ENCODE peak calls at places on chromosomes 7 and 10, in nine cellular contexts. D is CD8-positive, alpha-beta T cell; X is omental fat pad; B is cardiac fibroblast; M is astrocyte of the cerebellum; H is AG09309; V is chondrocyte; A is sigmoid colon; U is H9. K is an unnamed sample.

GRCh38 chr7:77466455-77466854 is 50.3 kb upstream of the GSAP start:
- DNase-seq in D (no peak), V (no peak), H (no peak), X (no peak), B (no peak), M (no peak), U (no peak), A (no peak), K (no peak)

GRCh38 chr10:103480521-103480920 is 1.5 kb upstream of the CALHM3 start:
- DNase-seq in B (peak), M (no peak), U (no peak), H (no peak), V (no peak), D (no peak), X (no peak), A (no peak), K (no peak)

GRCh38 chr10:5960070-5960972 is 17.0 kb downstream of the IL15RA start:
- DNase-seq in X (peak), D (no peak), U (peak), A (peak), M (no peak), V (peak), H (no peak), B (peak), K (no peak)

GRCh38 chr10:125521721-125522680 is 161.0 kb downstream of the TEX36 start:
- DNase-seq in V (no peak), M (no peak), X (no peak), D (no peak), H (no peak), B (no peak), U (peak), A (no peak), K (peak)

GRCh38 chr7:80134105-80134535 is 511 bp upstream of the GNAI1 start:
- DNase-seq in A (no peak), B (no peak), X (no peak), H (no peak), V (no peak), M (no peak), D (no peak), U (peak), K (no peak)

GRCh38 chr10:70494966-70495365 is 16.4 kb downstream of the PALD1 start:
- DNase-seq in B (no peak), V (no peak), M (no peak), X (no peak), H (no peak), U (no peak), D (no peak), A (no peak), K (no peak)

GRCh38 chr7:45241339-45242109 is 83.9 kb downstream of the RAMP3 start:
- DNase-seq in B (no peak), V (no peak), U (no peak), A (no peak), H (no peak), X (no peak), D (no peak), M (no peak), K (no peak)

GRCh38 chr10:96493254-96493653 is 20.5 kb downstream of the TLL2 start:
- DNase-seq in U (no peak), D (no peak), H (no peak), X (no peak), A (no peak), B (no peak), M (no peak), V (no peak), K (no peak)

GRCh38 chr10:124541076-124541903 is 79.7 kb downstream of the LHPP start:
- DNase-seq in U (no peak), X (no peak), B (no peak), H (no peak), A (no peak), M (no peak), V (no peak), D (no peak), K (no peak)

GRCh38 chr7:3879337-3880054 is 578.4 kb downstream of the SDK1 start:
- DNase-seq in D (no peak), A (no peak), H (no peak), M (no peak), V (no peak), U (no peak), X (no peak), B (no peak), K (no peak)

GRCh38 chr7:36287371-36288241 is 102.1 kb upstream of the ANLN start:
- DNase-seq in B (no peak), V (no peak), A (no peak), D (no peak), X (no peak), U (no peak), H (no peak), M (no peak), K (peak)

GRCh38 chr7:7816084-7816483 is 97.7 kb upstream of the RPA3 start:
- DNase-seq in H (no peak), U (no peak), A (no peak), V (no peak), M (no peak), X (no peak), B (no peak), D (no peak), K (no peak)

GRCh38 chr10:68897336-68897741 is 3.8 kb upstream of the DDX50 start:
- DNase-seq in D (peak), V (no peak), X (no peak), U (peak), H (peak), M (peak), A (no peak), B (peak), K (peak)

GRCh38 chr10:27240891-27241639 is 468 bp upstream of the ACBD5 start:
- DNase-seq in B (peak), D (peak), X (no peak), V (no peak), A (no peak), H (no peak), U (peak), M (no peak), K (peak)

GRCh38 chr7:35424869-35425495 is 171.1 kb upstream of the TBX20 start:
- DNase-seq in X (no peak), V (no peak), A (no peak), B (peak), H (peak), U (peak), M (peak), D (peak), K (peak)

GRCh38 chr7:14767716-14768425 is 134.7 kb downstream of the DGKB start:
- DNase-seq in A (no peak), X (no peak), V (no peak), H (no peak), B (peak), U (no peak), D (no peak), M (no peak), K (no peak)
- TF ChIP-seq CTCF in A (no peak), X (no peak), V (no peak), H (no peak), B (no peak), U (no peak), D (no peak), M (no peak), K (no peak)

GRCh38 chr10:120011359-120012132 is 119.0 kb downstream of the SEC23IP start:
- DNase-seq in M (no peak), H (no peak), B (no peak), X (no peak), D (no peak), V (no peak), U (peak), A (no peak), K (peak)
- TF ChIP-seq CTCF in M (no peak), H (no peak), B (no peak), X (no peak), D (no peak), V (no peak), U (peak), A (no peak), K (no peak)

GRCh38 chr10:105188737-105189463 is 547.8 kb downstream of the SORCS3 start:
- DNase-seq in U (no peak), X (no peak), D (no peak), V (no peak), M (peak), H (peak), A (no peak), B (no peak), K (no peak)
- TF ChIP-seq CTCF in U (no peak), X (no peak), D (no peak), V (no peak), M (no peak), H (no peak), A (no peak), B (no peak), K (no peak)

GRCh38 chr7:209416-209815 is 17.0 kb downstream of the FAM20C start:
- DNase-seq in A (no peak), M (no peak), V (no peak), D (no peak), U (no peak), B (no peak), X (no peak), H (no peak), K (no peak)

GRCh38 chr7:208128-208673 is 15.8 kb downstream of the FAM20C start:
- DNase-seq in V (no peak), H (no peak), X (no peak), M (no peak), D (no peak), A (no peak), U (no peak), B (no peak), K (no peak)

GRCh38 chr7:208816-209215 is 16.4 kb downstream of the FAM20C start:
- DNase-seq in H (no peak), B (no peak), D (no peak), M (no peak), V (no peak), A (no peak), X (no peak), U (no peak), K (no peak)

GRCh38 chr7:205117-206010 is 13.0 kb downstream of the FAM20C start:
- DNase-seq in A (no peak), H (no peak), X (no peak), B (no peak), V (no peak), D (no peak), U (no peak), M (no peak), K (no peak)

GRCh38 chr7:207418-208127 is 15.2 kb downstream of the FAM20C start:
- DNase-seq in X (no peak), B (no peak), A (no peak), H (no peak), M (no peak), V (no peak), D (no peak), U (peak), K (peak)
- TF ChIP-seq CTCF in X (no peak), B (no peak), A (no peak), H (peak), M (peak), V (peak), D (no peak), U (peak), K (peak)

K was measured in nephron progenitor cell.